ENCODE peak calls at places on chromosome 10, in eight cellular contexts. A is cardiac muscle cell, M is K562, R is adrenal gland, W is Peyer's patch, Q is PC-3, E is uterus, N is left ventricle myocardium inferior. U is an unnamed sample.

GRCh38 chr10:108427081-108427480 is 1262.6 kb upstream of the SORCS1 start:
- DNase-seq in A (peak; percentile 36), M (no peak), R (no peak), W (no peak), Q (no peak), E (no peak), N (no peak), U (no peak)

GRCh38 chr10:26386800-26387199 is 51.3 kb upstream of the APBB1IP start:
- DNase-seq in A (no peak), M (no peak), R (no peak), W (no peak), Q (no peak), E (no peak), N (no peak), U (no peak)

GRCh38 chr10:29858352-29859267 is 200.8 kb downstream of the JCAD start:
- DNase-seq in A (peak; percentile 66), M (no peak), R (peak; percentile 74), W (no peak), Q (peak; percentile 81), E (peak; percentile 63), N (peak; percentile 65), U (peak; percentile 87)

GRCh38 chr10:99872367-99873162 is 90.1 kb downstream of the ABCC2 start:
- DNase-seq in A (peak; percentile 24), M (no peak), R (no peak), W (no peak), Q (peak; percentile 2), E (no peak), N (no peak), U (peak; percentile 42)

GRCh38 chr10:133391761-133392518 is 2.0 kb upstream of the MTG1 start:
- DNase-seq in A (no peak), M (no peak), R (no peak), W (no peak), Q (no peak), E (no peak), N (no peak), U (no peak)

GRCh38 chr10:100364735-100365391 is 17.8 kb downstream of the SCD start:
- DNase-seq in A (peak; percentile 81), M (peak; percentile 52), R (peak; percentile 95), W (no peak), Q (peak; percentile 86), E (peak; percentile 79), N (peak; percentile 77), U (peak; percentile 92)

GRCh38 chr10:69742928-69743602 is 58.6 kb upstream of the COL13A1 start:
- DNase-seq in A (peak; percentile 69), M (peak; percentile 42), R (peak; percentile 55), W (no peak), Q (peak; percentile 56), E (no peak), N (no peak), U (no peak)

GRCh38 chr10:13593560-13593959 is 6.8 kb downstream of the PRPF18 start:
- DNase-seq in A (peak; percentile 39), M (no peak), R (no peak), W (no peak), Q (no peak), E (no peak), N (no peak), U (no peak)

GRCh38 chr10:62818426-62819011 is 2.4 kb upstream of the EGR2 start:
- DNase-seq in A (no peak), M (no peak), R (no peak), W (peak; percentile 37), Q (peak; percentile 78), E (no peak), N (no peak), U (no peak)

GRCh38 chr10:28381465-28381864 is 78.6 kb upstream of the MPP7 start:
- DNase-seq in A (no peak), M (no peak), R (no peak), W (no peak), Q (no peak), E (no peak), N (no peak), U (no peak)

GRCh38 chr10:58016614-58017013 is 251.1 kb downstream of the IPMK start:
- DNase-seq in A (no peak), M (no peak), R (no peak), W (no peak), Q (no peak), E (no peak), N (no peak), U (no peak)

GRCh38 chr10:12943425-12943824 is 58.1 kb downstream of the CCDC3 start:
- DNase-seq in A (no peak), M (no peak), R (no peak), W (no peak), Q (no peak), E (no peak), N (no peak), U (no peak)

GRCh38 chr10:32314588-32314987 is 32.4 kb downstream of the EPC1 start:
- DNase-seq in A (no peak), M (no peak), R (no peak), W (no peak), Q (no peak), E (no peak), N (no peak), U (no peak)

GRCh38 chr10:11810313-11810766 is 12.8 kb upstream of the PROSER2 start:
- DNase-seq in A (peak; percentile 48), M (no peak), R (peak; percentile 30), W (no peak), Q (peak; percentile 41), E (no peak), N (no peak), U (peak; percentile 61)

GRCh38 chr10:90407116-90407515 is 450.7 kb downstream of the HTR7 start:
- DNase-seq in A (peak; percentile 15), M (no peak), R (no peak), W (no peak), Q (peak; percentile 93), E (no peak), N (no peak), U (peak; percentile 41)

GRCh38 chr10:127991543-127992255 is 84.8 kb downstream of the PTPRE start:
- DNase-seq in A (no peak), M (no peak), R (no peak), W (no peak), Q (no peak), E (no peak), N (no peak), U (no peak)

GRCh38 chr10:110404374-110404773 is 93.3 kb upstream of the DUSP5 start:
- DNase-seq in A (no peak), M (no peak), R (no peak), W (no peak), Q (no peak), E (no peak), N (no peak), U (no peak)

GRCh38 chr10:102545997-102546396 is 42.2 kb downstream of the SUFU start:
- DNase-seq in A (peak; percentile 21), M (no peak), R (no peak), W (no peak), Q (no peak), E (no peak), N (no peak), U (no peak)

GRCh38 chr10:96998329-96998888 is 166.3 kb downstream of the LCOR start:
- DNase-seq in A (peak; percentile 79), M (peak; percentile 51), R (peak; percentile 66), W (no peak), Q (peak; percentile 31), E (no peak), N (no peak), U (peak; percentile 85)

GRCh38 chr10:118020365-118020764 is 26.4 kb downstream of the RAB11FIP2 start:
- DNase-seq in A (no peak), M (no peak), R (no peak), W (no peak), Q (no peak), E (no peak), N (no peak), U (no peak)
- TF ChIP-seq CTCF in A (no peak), M (no peak), R (no peak), W (no peak), Q (no peak), E (no peak), N (no peak), U (no peak)

GRCh38 chr10:326894-327635 is 191.8 kb downstream of the ZMYND11 start:
- DNase-seq in A (no peak), M (no peak), R (peak; percentile 19), W (peak; percentile 10), Q (no peak), E (no peak), N (no peak), U (no peak)

GRCh38 chr10:327889-328809 is 192.9 kb downstream of the ZMYND11 start:
- DNase-seq in A (no peak), M (no peak), R (peak; percentile 18), W (peak; percentile 11), Q (no peak), E (no peak), N (no peak), U (no peak)

GRCh38 chr10:326350-326749 is 191.1 kb downstream of the ZMYND11 start:
- DNase-seq in A (no peak), M (no peak), R (peak; percentile 13), W (peak; percentile 11), Q (no peak), E (no peak), N (no peak), U (no peak)

GRCh38 chr10:331186-331585 is 195.9 kb downstream of the ZMYND11 start:
- DNase-seq in A (no peak), M (no peak), R (no peak), W (no peak), Q (no peak), E (no peak), N (no peak), U (no peak)

DNA sequence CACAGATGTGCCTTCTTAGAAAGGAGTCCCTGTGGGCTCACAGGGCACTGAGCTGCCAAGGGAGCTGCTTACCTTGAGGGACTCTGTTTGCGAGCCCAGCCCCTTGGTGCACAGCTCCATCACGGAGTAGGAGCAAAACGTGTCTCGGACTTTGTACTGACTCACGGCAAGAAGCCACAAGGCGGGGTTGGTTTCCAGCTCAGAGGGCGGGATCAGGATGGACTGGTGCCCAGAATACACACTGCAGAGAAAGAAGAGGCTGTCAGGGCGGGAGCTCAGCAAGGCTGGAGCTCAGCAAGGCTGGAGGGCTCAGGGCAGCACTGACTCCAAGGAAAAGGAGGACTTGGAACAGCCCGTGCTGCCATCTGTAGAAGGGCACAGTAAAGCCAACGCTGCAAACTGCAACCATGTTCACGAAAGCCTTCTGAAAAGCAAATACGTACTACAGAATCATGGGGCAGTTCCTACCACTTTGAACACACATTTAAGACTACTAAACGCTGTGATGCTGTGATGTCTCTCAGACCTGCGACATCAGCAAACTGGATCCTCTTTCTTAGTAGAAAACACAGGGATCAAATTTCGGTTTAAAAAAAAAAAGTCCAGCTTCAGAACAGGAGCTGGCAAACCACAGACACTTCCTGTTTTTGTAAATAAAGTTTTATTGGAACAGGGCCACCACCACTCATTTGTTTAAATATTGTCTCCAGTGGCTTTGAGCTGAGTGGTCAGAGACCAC is 194.3 kb downstream of the ZMYND11 start:
- DNase-seq in A (peak; percentile 96), M (peak; percentile 58), R (peak; percentile 89), W (peak; percentile 43), Q (peak; percentile 85), E (peak; percentile 92), N (peak; percentile 79), U (peak; percentile 97)
- H3K4me3 ChIP-seq in A (no peak overlapping the region), M (peak overlapping the region; percentile 17), R (no peak overlapping the region), W (peak overlapping the region; percentile 40), Q (peak overlapping the region; percentile 47), E (no peak overlapping the region), N (no peak overlapping the region), U (peak overlapping the region; percentile 25)

GRCh38 chr10:48215148-48215982 is 59.1 kb downstream of the FRMPD2 start:
- DNase-seq in A (peak; percentile 57), M (peak; percentile 76), R (peak; percentile 63), W (no peak), Q (peak; percentile 72), E (no peak), N (no peak), U (peak; percentile 31)
- TF ChIP-seq CTCF in A (peak; percentile 82), M (peak; percentile 88), R (peak; percentile 52), W (peak; percentile 57), Q (peak; percentile 77), E (no peak), N (peak; percentile 64), U (peak; percentile 87)

GRCh38 chr10:124388823-124389612 is 29.7 kb downstream of the OAT start:
- DNase-seq in A (peak; percentile 91), M (peak; percentile 87), R (peak; percentile 92), W (peak; percentile 84), Q (peak; percentile 86), E (peak; percentile 92), N (peak; percentile 90), U (peak; percentile 76)
- H3K4me3 ChIP-seq in A (peak overlapping the region; percentile 23), M (peak overlapping the region; percentile 21), R (no peak overlapping the region), W (peak overlapping the region; percentile 66), Q (peak overlapping the region; percentile 67), E (peak overlapping the region; percentile 31), N (peak overlapping the region; percentile 71), U (peak overlapping the region; percentile 20)

U was measured in astrocyte of the spinal cord.